ENCODE peak calls at places on chromosomes 5 and 9, in seven cellular contexts. One of them, this sample, is unnamed.

GRCh38 chr5:67047180-67047579 is 149.4 kb downstream of the CD180 start:
- DNase-seq in dorsolateral prefrontal cortex: peak; percentile 47
- DNase-seq in mucosa of descending colon: peak; percentile 43
- DNase-seq in Right ventricle myocardium superior: peak; percentile 79
- DNase-seq in cardiac septum: peak; percentile 86
- DNase-seq in neural progenitor cell: peak; percentile 5
- DNase-seq in WERI-Rb-1: no peak
- DNase-seq in this sample: no peak

GRCh38 chr9:79976501-79977444 is 405.0 kb downstream of the TLE4 start:
- DNase-seq in dorsolateral prefrontal cortex: no peak
- DNase-seq in mucosa of descending colon: no peak
- DNase-seq in Right ventricle myocardium superior: peak; percentile 38
- DNase-seq in cardiac septum: no peak
- DNase-seq in neural progenitor cell: peak; percentile 59
- DNase-seq in WERI-Rb-1: peak; percentile 17
- DNase-seq in this sample: peak; percentile 24

GRCh38 chr9:100098241-100098886 is 436 bp downstream of the ERP44 start:
- DNase-seq in dorsolateral prefrontal cortex: peak; percentile 50
- DNase-seq in mucosa of descending colon: peak; percentile 78
- DNase-seq in Right ventricle myocardium superior: peak; percentile 58
- DNase-seq in cardiac septum: no peak
- DNase-seq in neural progenitor cell: peak; percentile 75
- DNase-seq in WERI-Rb-1: peak; percentile 82
- DNase-seq in this sample: peak; percentile 57

GRCh38 chr5:179270581-179271300 is 74.5 kb downstream of the ADAMTS2 start:
- DNase-seq in dorsolateral prefrontal cortex: peak; percentile 39
- DNase-seq in mucosa of descending colon: no peak
- DNase-seq in Right ventricle myocardium superior: peak; percentile 58
- DNase-seq in cardiac septum: peak; percentile 73
- DNase-seq in neural progenitor cell: no peak
- DNase-seq in WERI-Rb-1: peak; percentile 16
- DNase-seq in this sample: no peak

GRCh38 chr9:27308691-27309390 is 11.9 kb upstream of the EQTN start:
- DNase-seq in dorsolateral prefrontal cortex: no peak
- DNase-seq in mucosa of descending colon: no peak
- DNase-seq in Right ventricle myocardium superior: no peak
- DNase-seq in cardiac septum: no peak
- DNase-seq in neural progenitor cell: no peak
- DNase-seq in WERI-Rb-1: no peak
- DNase-seq in this sample: no peak

GRCh38 chr9:134626576-134627416 is 14.8 kb upstream of the COL5A1 start:
- DNase-seq in dorsolateral prefrontal cortex: peak; percentile 30
- DNase-seq in mucosa of descending colon: no peak
- DNase-seq in Right ventricle myocardium superior: no peak
- DNase-seq in cardiac septum: peak; percentile 64
- DNase-seq in neural progenitor cell: no peak
- DNase-seq in WERI-Rb-1: peak; percentile 90
- DNase-seq in this sample: peak; percentile 97

GRCh38 chr9:87160148-87161107 is 213.1 kb upstream of the GAS1 start:
- DNase-seq in dorsolateral prefrontal cortex: no peak
- DNase-seq in mucosa of descending colon: no peak
- DNase-seq in Right ventricle myocardium superior: no peak
- DNase-seq in cardiac septum: no peak
- DNase-seq in neural progenitor cell: no peak
- DNase-seq in WERI-Rb-1: no peak
- DNase-seq in this sample: peak; percentile 1

GRCh38 chr5:53714324-53715010 is 154.0 kb downstream of the NDUFS4 start:
- DNase-seq in dorsolateral prefrontal cortex: no peak
- DNase-seq in mucosa of descending colon: no peak
- DNase-seq in Right ventricle myocardium superior: no peak
- DNase-seq in cardiac septum: no peak
- DNase-seq in neural progenitor cell: no peak
- DNase-seq in WERI-Rb-1: no peak
- DNase-seq in this sample: no peak

GRCh38 chr9:37302277-37302676 is 120.2 kb upstream of the GRHPR start:
- DNase-seq in dorsolateral prefrontal cortex: no peak
- DNase-seq in mucosa of descending colon: peak; percentile 11
- DNase-seq in Right ventricle myocardium superior: no peak
- DNase-seq in cardiac septum: no peak
- DNase-seq in neural progenitor cell: no peak
- DNase-seq in WERI-Rb-1: no peak
- DNase-seq in this sample: peak; percentile 57

GRCh38 chr5:854966-855743 is 4.4 kb upstream of the ZDHHC11 start:
- DNase-seq in dorsolateral prefrontal cortex: no peak
- DNase-seq in mucosa of descending colon: no peak
- DNase-seq in Right ventricle myocardium superior: no peak
- DNase-seq in cardiac septum: no peak
- DNase-seq in neural progenitor cell: no peak
- DNase-seq in WERI-Rb-1: no peak
- DNase-seq in this sample: no peak

GRCh38 chr9:133708123-133708769 is 29.9 kb downstream of the SARDH start:
- DNase-seq in dorsolateral prefrontal cortex: no peak
- DNase-seq in mucosa of descending colon: no peak
- DNase-seq in Right ventricle myocardium superior: peak; percentile 35
- DNase-seq in cardiac septum: peak; percentile 68
- DNase-seq in neural progenitor cell: no peak
- DNase-seq in WERI-Rb-1: peak; percentile 13
- DNase-seq in this sample: no peak

GRCh38 chr5:158543539-158544387 is 556.0 kb downstream of the EBF1 start:
- DNase-seq in dorsolateral prefrontal cortex: no peak
- DNase-seq in mucosa of descending colon: no peak
- DNase-seq in Right ventricle myocardium superior: no peak
- DNase-seq in cardiac septum: no peak
- DNase-seq in neural progenitor cell: no peak
- DNase-seq in WERI-Rb-1: no peak
- DNase-seq in this sample: no peak

GRCh38 chr9:122986010-122986409 is 45.2 kb downstream of the RABGAP1 start:
- DNase-seq in dorsolateral prefrontal cortex: no peak
- DNase-seq in mucosa of descending colon: no peak
- DNase-seq in Right ventricle myocardium superior: no peak
- DNase-seq in cardiac septum: no peak
- DNase-seq in neural progenitor cell: no peak
- DNase-seq in WERI-Rb-1: no peak
- DNase-seq in this sample: no peak

GRCh38 chr5:172444626-172445365 is 9.5 kb downstream of the SH3PXD2B start:
- DNase-seq in dorsolateral prefrontal cortex: no peak
- DNase-seq in mucosa of descending colon: no peak
- DNase-seq in Right ventricle myocardium superior: no peak
- DNase-seq in cardiac septum: peak; percentile 68
- DNase-seq in neural progenitor cell: no peak
- DNase-seq in WERI-Rb-1: no peak
- DNase-seq in this sample: no peak

GRCh38 chr9:104747565-104748358 is at the start of gene NIPSNAP3A:
- DNase-seq in dorsolateral prefrontal cortex: peak; percentile 91
- DNase-seq in mucosa of descending colon: peak; percentile 94
- DNase-seq in Right ventricle myocardium superior: peak; percentile 94
- DNase-seq in cardiac septum: peak; percentile 93
- DNase-seq in neural progenitor cell: peak; percentile 85
- DNase-seq in WERI-Rb-1: peak; percentile 93
- DNase-seq in this sample: peak; percentile 88

GRCh38 chr5:134083517-134083916 is 31.0 kb upstream of the TCF7 start:
- DNase-seq in dorsolateral prefrontal cortex: no peak
- DNase-seq in mucosa of descending colon: no peak
- DNase-seq in Right ventricle myocardium superior: no peak
- DNase-seq in cardiac septum: no peak
- DNase-seq in neural progenitor cell: no peak
- DNase-seq in WERI-Rb-1: no peak
- DNase-seq in this sample: no peak

GRCh38 chr5:135811007-135811406 is 23.5 kb upstream of the SLC25A48 start:
- DNase-seq in dorsolateral prefrontal cortex: no peak
- DNase-seq in mucosa of descending colon: no peak
- DNase-seq in Right ventricle myocardium superior: no peak
- DNase-seq in cardiac septum: no peak
- DNase-seq in neural progenitor cell: no peak
- DNase-seq in WERI-Rb-1: no peak
- DNase-seq in this sample: no peak

GRCh38 chr5:158054388-158055092 is 195.6 kb upstream of the CLINT1 start:
- DNase-seq in dorsolateral prefrontal cortex: no peak
- DNase-seq in mucosa of descending colon: no peak
- DNase-seq in Right ventricle myocardium superior: no peak
- DNase-seq in cardiac septum: no peak
- DNase-seq in neural progenitor cell: no peak
- DNase-seq in WERI-Rb-1: no peak
- DNase-seq in this sample: no peak

This sample was measured in NCI-H524.